ENCODE peak calls at places on chromosome 17, in four cellular contexts. O is COR-L47; Y is activated CD8-positive, alpha-beta memory T cell treated with anti-CD3 and anti-CD28 coated beads, Interleukin-2, amount 50 U/mL, for 4 hours; G is activated T-cell treated with anti-CD3 and anti-CD28 coated beads for 1 hour. C is an unnamed sample.

GRCh38 chr17:7982666-7983065 is 19.7 kb upstream of the GUCY2D start:
- DNase-seq in O (no peak), Y (no peak), G (no peak), C (no peak)

GRCh38 chr17:39753514-39754160 is 15.9 kb downstream of the GRB7 start:
- DNase-seq in O (peak), Y (peak), G (peak), C (no peak)

GRCh38 chr17:6524520-6524919 is 31.8 kb downstream of the PITPNM3 start:
- DNase-seq in O (no peak), Y (no peak), G (no peak), C (no peak)

GRCh38 chr17:69654981-69655581 is 240.6 kb downstream of the MAP2K6 start:
- DNase-seq in O (no peak), Y (no peak), G (no peak), C (no peak)

GRCh38 chr17:76561799-76562268 is 22.0 kb downstream of the PRCD start:
- DNase-seq in O (no peak), Y (no peak), G (no peak), C (no peak)

GRCh38 chr17:866568-867087 is 84.5 kb downstream of the MRM3 start:
- DNase-seq in O (no peak), Y (no peak), G (no peak), C (no peak)

GRCh38 chr17:31128241-31128640 is 33.5 kb downstream of the NF1 start:
- DNase-seq in O (no peak), Y (no peak), G (no peak), C (no peak)

GRCh38 chr17:74757931-74758845 is 9.8 kb downstream of the NHERF1 start:
- DNase-seq in O (no peak), Y (no peak), G (no peak), C (no peak)

GRCh38 chr17:11492511-11492910 is 105.8 kb upstream of the DNAH9 start:
- DNase-seq in O (no peak), Y (no peak), G (no peak), C (no peak)

GRCh38 chr17:75074532-75074931 is 13.2 kb upstream of the SLC16A5 start:
- DNase-seq in O (no peak), Y (no peak), G (no peak), C (no peak)

GRCh38 chr17:30244853-30245385 is 9.4 kb upstream of the SLC6A4 start:
- DNase-seq in O (no peak), Y (no peak), G (no peak), C (no peak)

GRCh38 chr17:4997302-4998026 is at the start of the genes INCA1 and KIF1C:
- DNase-seq in O (peak), Y (peak), G (peak), C (peak)

GRCh38 chr17:56545930-56546329 is 47.6 kb upstream of the NOG start:
- DNase-seq in O (no peak), Y (no peak), G (no peak), C (no peak)

GRCh38 chr17:43405861-43406260 is 7.1 kb downstream of the ARL4D start:
- DNase-seq in O (no peak), Y (no peak), G (no peak), C (no peak)

GRCh38 chr17:48852251-48852650 is 21.4 kb downstream of the CALCOCO2 start:
- DNase-seq in O (no peak), Y (no peak), G (no peak), C (no peak)

GRCh38 chr17:2602597-2603017 is 9.2 kb downstream of the PAFAH1B1 start:
- DNase-seq in O (no peak), Y (no peak), G (no peak), C (no peak)

GRCh38 chr17:61168506-61168905 is 231.1 kb upstream of the TBX2 start:
- DNase-seq in O (no peak), Y (no peak), G (no peak), C (no peak)

GRCh38 chr17:68328676-68329075 is 37.4 kb downstream of the ARSG start:
- DNase-seq in O (no peak), Y (no peak), G (no peak), C (no peak)

GRCh38 chr17:64053101-64053500 is 32.7 kb upstream of the ICAM2 start:
- DNase-seq in O (no peak), Y (no peak), G (no peak), C (no peak)

GRCh38 chr17:66171172-66171571 is 20.8 kb downstream of the CEP112 start:
- DNase-seq in O (no peak), Y (no peak), G (no peak), C (no peak)

GRCh38 chr17:61467416-61468262 is 15.4 kb downstream of the TBX4 start:
- DNase-seq in O (no peak), Y (no peak), G (no peak), C (no peak)

GRCh38 chr17:42132941-42133340 is 10.3 kb downstream of the HSPB9 start:
- DNase-seq in O (no peak), Y (no peak), G (no peak), C (peak)

GRCh38 chr17:74448774-74449173 is 16.9 kb downstream of the GPRC5C start:
- DNase-seq in O (no peak), Y (no peak), G (no peak), C (no peak)

GRCh38 chr17:4635823-4636375 is 5.6 kb downstream of the ALOX15 start:
- DNase-seq in O (no peak), Y (no peak), G (no peak), C (no peak)

GRCh38 chr17:65559802-65560627 is 1.4 kb downstream of the AXIN2 start:
- DNase-seq in O (peak), Y (peak), G (no peak), C (peak)

GRCh38 chr17:12756786-12757185 is 32.5 kb upstream of the ARHGAP44 start:
- DNase-seq in O (no peak), Y (no peak), G (no peak), C (no peak)

GRCh38 chr17:6843241-6843890 is 11.8 kb upstream of the TEKT1 start:
- DNase-seq in O (no peak), Y (no peak), G (no peak), C (no peak)

GRCh38 chr17:74274060-74274702 is at the start of gene DNAI2:
- DNase-seq in O (peak), Y (no peak), G (no peak), C (peak)

GRCh38 chr17:49553676-49554335 is 21.9 kb upstream of the NXPH3 start:
- DNase-seq in O (no peak), Y (no peak), G (no peak), C (no peak)

GRCh38 chr17:7853693-7854043 is 1.2 kb upstream of the TMEM88 start:
- DNase-seq in O (no peak), Y (no peak), G (no peak), C (no peak)

GRCh38 chr17:82668631-82669099 is 20.4 kb upstream of the WDR45B start:
- DNase-seq in O (no peak), Y (peak), G (peak), C (peak)

GRCh38 chr17:65405563-65405962 is 155.9 kb downstream of the AXIN2 start:
- DNase-seq in O (no peak), Y (no peak), G (no peak), C (no peak)

GRCh38 chr17:45889579-45889978 is 4.8 kb upstream of the MAPT start:
- DNase-seq in O (no peak), Y (no peak), G (no peak), C (no peak)

GRCh38 chr17:4601326-4601725 is 17.0 kb downstream of the SMTNL2 start:
- DNase-seq in O (no peak), Y (no peak), G (no peak), C (no peak)

GRCh38 chr17:39225308-39225973 is at the start of gene STAC2:
- DNase-seq in O (no peak), Y (no peak), G (no peak), C (no peak)

GRCh38 chr17:34024303-34025178 is 230.5 kb upstream of the CCL2 start:
- DNase-seq in O (no peak), Y (no peak), G (no peak), C (peak)

GRCh38 chr17:80063815-80064585 is 27.6 kb downstream of the CCDC40 start:
- DNase-seq in O (no peak), Y (no peak), G (no peak), C (no peak)

GRCh38 chr17:41784207-41784744 is 2.2 kb downstream of the JUP start:
- DNase-seq in O (no peak), Y (no peak), G (no peak), C (no peak)

GRCh38 chr17:75270218-75270965 is 639 bp downstream of the MIF4GD start:
- DNase-seq in O (peak), Y (peak), G (peak), C (no peak)

GRCh38 chr17:2215616-2216364 is 87.8 kb downstream of the SMG6 start:
- DNase-seq in O (no peak), Y (peak), G (peak), C (peak)